ENCODE peak calls at places on chromosome 5, in four cellular contexts. One of them, this sample, is unnamed.

GRCh38 chr5:133938039-133938821 is 30.2 kb downstream of the C5orf15 start:
- DNase-seq in lung: no peak
- DNase-seq in cardiac muscle cell: no peak
- DNase-seq in IMR-90: no peak
- DNase-seq in this sample: no peak

GRCh38 chr5:129245489-129245888 is 150.9 kb downstream of the ISOC1 start:
- DNase-seq in lung: no peak
- DNase-seq in IMR-90: no peak
- DNase-seq in cardiac muscle cell: no peak
- DNase-seq in this sample: no peak

GRCh38 chr5:60372786-60373185 is 327.2 kb downstream of the DEPDC1B start:
- DNase-seq in IMR-90: no peak
- DNase-seq in cardiac muscle cell: no peak
- DNase-seq in lung: no peak
- DNase-seq in this sample: no peak

GRCh38 chr5:135398855-135399837 is at the start of gene MACROH2A1:
- DNase-seq in cardiac muscle cell: peak; percentile 92
- DNase-seq in lung: peak; percentile 88
- DNase-seq in IMR-90: peak; percentile 79
- DNase-seq in this sample: peak; percentile 91

GRCh38 chr5:166561759-166562158 is 1729.7 kb upstream of the WWC1 start:
- DNase-seq in lung: no peak
- DNase-seq in cardiac muscle cell: no peak
- DNase-seq in IMR-90: no peak
- DNase-seq in this sample: no peak

GRCh38 chr5:65192326-65192725 is 289.4 kb downstream of the ADAMTS6 start:
- DNase-seq in cardiac muscle cell: no peak
- DNase-seq in lung: no peak
- DNase-seq in IMR-90: peak; percentile 79
- DNase-seq in this sample: no peak

GRCh38 chr5:97636766-97637165 is 453.7 kb upstream of the RIOK2 start:
- DNase-seq in lung: no peak
- DNase-seq in cardiac muscle cell: no peak
- DNase-seq in IMR-90: peak; percentile 53
- DNase-seq in this sample: no peak

GRCh38 chr5:76271836-76272235 is 131.2 kb upstream of the IQGAP2 start:
- DNase-seq in IMR-90: no peak
- DNase-seq in cardiac muscle cell: no peak
- DNase-seq in lung: no peak
- DNase-seq in this sample: no peak

GRCh38 chr5:138664276-138664943 is 88.8 kb upstream of the CTNNA1 start:
- DNase-seq in lung: no peak
- DNase-seq in IMR-90: peak; percentile 39
- DNase-seq in cardiac muscle cell: no peak
- DNase-seq in this sample: no peak

GRCh38 chr5:149177911-149178565 is 36.7 kb downstream of the ABLIM3 start:
- DNase-seq in IMR-90: peak; percentile 54
- DNase-seq in lung: no peak
- DNase-seq in cardiac muscle cell: no peak
- DNase-seq in this sample: no peak

GRCh38 chr5:66246621-66247020 is 102.5 kb downstream of the SREK1 start:
- DNase-seq in cardiac muscle cell: no peak
- DNase-seq in IMR-90: peak; percentile 68
- DNase-seq in lung: no peak
- DNase-seq in this sample: peak; percentile 44

GRCh38 chr5:39775058-39775457 is 350.3 kb upstream of the DAB2 start:
- DNase-seq in cardiac muscle cell: no peak
- DNase-seq in IMR-90: peak; percentile 57
- DNase-seq in lung: no peak
- DNase-seq in this sample: no peak

GRCh38 chr5:1019001-1019651 is 10.5 kb downstream of the NKD2 start:
- DNase-seq in cardiac muscle cell: no peak
- DNase-seq in lung: no peak
- DNase-seq in IMR-90: no peak
- DNase-seq in this sample: no peak

GRCh38 chr5:66518753-66519152 is 77.4 kb upstream of the MAST4 start:
- DNase-seq in cardiac muscle cell: peak; percentile 84
- DNase-seq in IMR-90: no peak
- DNase-seq in lung: no peak
- DNase-seq in this sample: no peak

GRCh38 chr5:101897914-101898313 is 398.2 kb downstream of the SLCO4C1 start:
- DNase-seq in IMR-90: no peak
- DNase-seq in cardiac muscle cell: peak; percentile 40
- DNase-seq in lung: no peak
- DNase-seq in this sample: no peak

GRCh38 chr5:134100283-134101011 is 14.0 kb upstream of the TCF7 start:
- DNase-seq in IMR-90: peak; percentile 76
- DNase-seq in lung: no peak
- DNase-seq in cardiac muscle cell: no peak
- DNase-seq in this sample: peak; percentile 91

GRCh38 chr5:124634820-124635323 is 111.6 kb downstream of the ZNF608 start:
- DNase-seq in lung: no peak
- DNase-seq in cardiac muscle cell: no peak
- DNase-seq in IMR-90: peak; percentile 89
- DNase-seq in this sample: no peak

GRCh38 chr5:72656756-72657513 is 149.7 kb upstream of the ZNF366 start:
- DNase-seq in lung: no peak
- DNase-seq in cardiac muscle cell: no peak
- DNase-seq in IMR-90: no peak
- DNase-seq in this sample: no peak

GRCh38 chr5:139817362-139817761 is 21.8 kb downstream of the PSD2 start:
- DNase-seq in lung: no peak
- DNase-seq in IMR-90: no peak
- DNase-seq in cardiac muscle cell: no peak
- DNase-seq in this sample: no peak

GRCh38 chr5:91283899-91284298 is 99.2 kb downstream of the ARRDC3 start:
- DNase-seq in cardiac muscle cell: no peak
- DNase-seq in lung: no peak
- DNase-seq in IMR-90: peak; percentile 81
- DNase-seq in this sample: no peak

GRCh38 chr5:138542120-138542955 is 698 bp downstream of the ETF1 start:
- DNase-seq in cardiac muscle cell: no peak
- DNase-seq in lung: peak; percentile 32
- DNase-seq in IMR-90: peak; percentile 11
- DNase-seq in this sample: peak; percentile 51

GRCh38 chr5:159849437-159850191 is 66.7 kb upstream of the ADRA1B start:
- DNase-seq in IMR-90: peak; percentile 80
- DNase-seq in lung: no peak
- DNase-seq in cardiac muscle cell: no peak
- DNase-seq in this sample: peak; percentile 67

GRCh38 chr5:133295520-133295919 is 243.7 kb downstream of the HSPA4 start:
- DNase-seq in lung: no peak
- DNase-seq in IMR-90: no peak
- DNase-seq in cardiac muscle cell: peak; percentile 36
- DNase-seq in this sample: no peak

GRCh38 chr5:153613143-153613542 is 122.7 kb downstream of the GRIA1 start:
- DNase-seq in lung: no peak
- DNase-seq in IMR-90: peak; percentile 52
- DNase-seq in cardiac muscle cell: no peak
- DNase-seq in this sample: no peak

DNA sequence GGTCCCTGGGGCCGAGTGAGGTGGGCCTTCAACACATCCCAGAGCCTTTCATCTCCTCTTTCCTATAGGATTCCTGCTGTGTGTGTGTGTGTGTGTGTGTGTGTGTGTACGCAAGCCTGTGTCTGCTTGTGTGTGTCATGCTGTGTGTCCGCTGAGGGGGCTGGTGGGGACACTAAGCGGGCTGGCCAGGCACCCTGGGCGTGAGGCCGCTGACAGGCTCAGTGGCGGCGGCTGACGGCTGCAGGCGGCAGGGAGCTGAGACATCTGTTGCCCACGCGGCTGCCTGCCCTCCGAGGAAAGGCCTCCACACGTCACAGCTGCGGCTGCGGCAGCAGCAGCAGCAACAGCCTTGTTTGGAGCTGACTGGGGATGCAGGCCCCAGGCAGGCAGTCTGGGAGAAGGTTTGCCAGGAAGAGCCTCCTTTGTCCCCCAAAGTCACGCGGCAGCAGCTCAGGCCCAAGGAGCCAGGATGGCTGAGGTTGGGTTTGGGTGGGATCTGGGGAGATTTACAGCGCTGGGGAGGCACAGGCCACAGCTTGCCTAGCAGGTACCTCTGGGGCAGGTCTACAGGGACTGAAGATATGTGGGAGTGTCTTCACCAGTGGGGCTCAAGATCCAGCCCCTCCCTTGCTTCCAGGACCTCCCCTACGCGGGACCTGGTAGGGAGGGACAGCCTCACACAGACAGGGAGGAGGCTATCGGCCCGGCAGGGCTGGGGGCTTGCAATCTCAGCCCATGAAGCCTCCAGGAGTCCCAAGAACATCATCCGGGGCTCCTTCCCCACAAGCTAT is 1.8 kb downstream of the PDLIM4 start:
- DNase-seq in lung: no peak
- DNase-seq in IMR-90: peak; percentile 95
- DNase-seq in cardiac muscle cell: peak; percentile 59
- DNase-seq in this sample: peak; percentile 79
- H3K4me3 ChIP-seq in lung: no peak overlapping the region
- H3K4me3 ChIP-seq in IMR-90: peak overlapping the region; percentile 92
- H3K4me3 ChIP-seq in cardiac muscle cell: no peak overlapping the region
- H3K4me3 ChIP-seq in this sample: peak overlapping the region; percentile 80

GRCh38 chr5:111122398-111122797 is 30.2 kb downstream of the WDR36 start:
- DNase-seq in lung: no peak
- DNase-seq in IMR-90: no peak
- DNase-seq in cardiac muscle cell: no peak
- DNase-seq in this sample: no peak
- H3K27me3 ChIP-seq in lung: no peaks in the 10 kb centered on the region
- H3K27me3 ChIP-seq in IMR-90: no peaks in the 10 kb centered on the region
- H3K27me3 ChIP-seq in cardiac muscle cell: no peaks in the 10 kb centered on the region
- H3K27me3 ChIP-seq in this sample: no peaks in the 10 kb centered on the region

GRCh38 chr5:55519001-55519400 is 15.8 kb downstream of the PLPP1 start:
- DNase-seq in IMR-90: no peak
- DNase-seq in cardiac muscle cell: no peak
- DNase-seq in lung: no peak
- DNase-seq in this sample: no peak
- H3K4me1 ChIP-seq in IMR-90: no peaks in the 10 kb centered on the region
- H3K4me1 ChIP-seq in cardiac muscle cell: peaks cover 4% of the 10 kb centered on the region
- H3K4me1 ChIP-seq in lung: no peaks in the 10 kb centered on the region
- H3K4me1 ChIP-seq in this sample: no peaks in the 10 kb centered on the region

GRCh38 chr5:75048457-75048953 is 3.9 kb downstream of the GCNT4 start:
- DNase-seq in cardiac muscle cell: no peak
- DNase-seq in lung: no peak
- DNase-seq in IMR-90: peak; percentile 37
- DNase-seq in this sample: no peak

GRCh38 chr5:75051217-75051751 is 1.1 kb downstream of the GCNT4 start:
- DNase-seq in cardiac muscle cell: no peak
- DNase-seq in lung: no peak
- DNase-seq in IMR-90: no peak
- DNase-seq in this sample: no peak

GRCh38 chr5:75052461-75053285 is at the start of gene GCNT4:
- DNase-seq in lung: peak; percentile 39
- DNase-seq in IMR-90: peak; percentile 36
- DNase-seq in cardiac muscle cell: peak; percentile 54
- DNase-seq in this sample: peak; percentile 75

GRCh38 chr5:75049581-75050274 is 2.6 kb downstream of the GCNT4 start:
- DNase-seq in cardiac muscle cell: peak; percentile 55
- DNase-seq in IMR-90: peak; percentile 62
- DNase-seq in lung: peak; percentile 66
- DNase-seq in this sample: peak; percentile 70

DNA sequence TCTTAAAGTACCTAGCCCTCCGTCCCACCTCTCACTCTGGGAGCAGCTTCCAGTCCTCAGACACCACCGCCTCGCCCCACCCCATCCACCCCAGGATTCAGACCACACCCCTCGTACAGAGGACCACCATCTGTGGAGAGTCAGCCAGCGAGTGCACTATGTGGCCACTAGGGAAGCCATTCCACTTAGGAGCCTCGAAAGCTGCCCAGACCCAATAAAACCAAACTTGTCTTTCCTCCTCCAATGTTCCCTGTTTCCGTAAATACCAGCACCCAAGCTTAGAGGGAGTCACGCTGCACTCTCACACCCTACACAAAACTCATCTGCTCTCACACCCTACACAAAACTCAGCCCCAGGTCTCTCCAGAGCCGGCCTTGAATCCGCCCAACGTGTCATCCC is 1.9 kb downstream of the GCNT4 start:
- DNase-seq in IMR-90: no peak
- DNase-seq in lung: no peak
- DNase-seq in cardiac muscle cell: peak; percentile 42
- DNase-seq in this sample: peak; percentile 45
- H3K4me3 ChIP-seq in IMR-90: no peak overlapping the region
- H3K4me3 ChIP-seq in lung: no peak overlapping the region
- H3K4me3 ChIP-seq in cardiac muscle cell: no peak overlapping the region
- H3K4me3 ChIP-seq in this sample: no peak overlapping the region

This sample was measured in SJSA1.